ENCODE peak calls at places on chromosomes 2 and 18, in six cellular contexts. H is stimulated activated CD4-positive, alpha-beta T cell treated with anti-CD3 and anti-CD28 coated beads, Interleukin-15, amount 100 ng/mL, for 24 hours; J is activated CD4-positive, CD25-positive, alpha-beta regulatory T cell treated with anti-CD3 and anti-CD28 coated beads, Interleukin-2, amount 50 U/mL, for 72 hours; X is NCI-H2029; Q is NB4; D is anterior cingulate cortex. G is an unnamed sample.
A peak's percentile ranks its signal among the peaks of the same experiment; 100 is the strongest.

GRCh38 chr18:4455113-4455811 is at the start of gene DLGAP1:
- DNase-seq in Q (no peak), J (no peak), X (no peak), D (peak; percentile 41), H (peak; percentile 6), G (no peak)

GRCh38 chr2:60934153-60934722 is 52.9 kb downstream of the REL start:
- DNase-seq in D (no peak), H (no peak), Q (no peak), J (no peak), X (no peak), G (no peak)

GRCh38 chr2:234533631-234534030 is 36.8 kb upstream of the ARL4C start:
- DNase-seq in D (no peak), H (no peak), Q (no peak), X (no peak), J (no peak), G (no peak)

GRCh38 chr18:61669320-61669719 is 223.5 kb downstream of the RNF152 start:
- DNase-seq in H (no peak), J (no peak), X (no peak), Q (no peak), D (no peak), G (no peak)

GRCh38 chr2:3396920-3397559 is 17.5 kb downstream of the TRAPPC12 start:
- DNase-seq in J (no peak), H (no peak), Q (no peak), X (no peak), D (no peak), G (no peak)

GRCh38 chr2:216636570-216637450 is 3.6 kb downstream of the IGFBP2 start:
- DNase-seq in X (peak; percentile 7), H (no peak), J (no peak), D (no peak), Q (peak; percentile 64), G (peak; percentile 64)

GRCh38 chr2:112836695-112837117 is at the start of gene IL1B:
- DNase-seq in H (no peak), J (no peak), D (no peak), Q (peak; percentile 96), X (no peak), G (no peak)

GRCh38 chr2:162825578-162825977 is 13.0 kb downstream of the KCNH7 start:
- DNase-seq in X (no peak), J (no peak), D (no peak), Q (no peak), H (no peak), G (no peak)

GRCh38 chr2:239275871-239276812 is 124.7 kb downstream of the HDAC4 start:
- DNase-seq in Q (peak; percentile 27), D (peak; percentile 37), J (peak; percentile 30), X (no peak), H (no peak), G (no peak)

GRCh38 chr18:40738321-40738880 is 1216.6 kb upstream of the PIK3C3 start:
- DNase-seq in D (no peak), X (no peak), J (no peak), Q (no peak), H (no peak), G (no peak)

GRCh38 chr18:3806656-3807055 is 356.7 kb downstream of the TGIF1 start:
- DNase-seq in J (no peak), X (peak; percentile 22), D (no peak), Q (no peak), H (no peak), G (no peak)

GRCh38 chr18:46402396-46402795 is 254.6 kb downstream of the LOXHD1 start:
- DNase-seq in Q (no peak), H (no peak), D (no peak), J (no peak), X (no peak), G (no peak)

G was measured in HCT116.